ENCODE peak calls at places on chromosomes 1 and 21, in five cellular contexts. One of them, this sample, is unnamed.

GRCh38 chr1:40802078-40803075 is 18.8 kb downstream of the KCNQ4 start:
- DNase-seq in esophagus squamous epithelium: peak
- DNase-seq in coronary artery: peak
- DNase-seq in CD8-positive, alpha-beta T cell: peak
- DNase-seq in endothelial cell: peak
- DNase-seq in this sample: peak

GRCh38 chr1:1144122-1144842 is 28.4 kb upstream of the C1orf159 start:
- DNase-seq in coronary artery: no peak
- DNase-seq in endothelial cell: no peak
- DNase-seq in CD8-positive, alpha-beta T cell: peak
- DNase-seq in esophagus squamous epithelium: no peak
- DNase-seq in this sample: no peak

GRCh38 chr1:8059161-8059622 is 33.1 kb upstream of the ERRFI1 start:
- DNase-seq in endothelial cell: no peak
- DNase-seq in CD8-positive, alpha-beta T cell: no peak
- DNase-seq in coronary artery: peak
- DNase-seq in esophagus squamous epithelium: no peak
- DNase-seq in this sample: no peak

GRCh38 chr1:21126324-21126723 is 50.4 kb downstream of the EIF4G3 start:
- DNase-seq in esophagus squamous epithelium: no peak
- DNase-seq in CD8-positive, alpha-beta T cell: no peak
- DNase-seq in endothelial cell: no peak
- DNase-seq in coronary artery: no peak
- DNase-seq in this sample: no peak

GRCh38 chr1:223226271-223226670 is 83.2 kb upstream of the TLR5 start:
- DNase-seq in esophagus squamous epithelium: no peak
- DNase-seq in CD8-positive, alpha-beta T cell: no peak
- DNase-seq in endothelial cell: no peak
- DNase-seq in coronary artery: no peak
- DNase-seq in this sample: peak

GRCh38 chr1:110605901-110606783 is at the start of gene KCNA2:
- DNase-seq in esophagus squamous epithelium: no peak
- DNase-seq in coronary artery: no peak
- DNase-seq in endothelial cell: peak
- DNase-seq in CD8-positive, alpha-beta T cell: no peak
- DNase-seq in this sample: no peak

GRCh38 chr1:215637041-215637573 is 70.0 kb downstream of the KCTD3 start:
- DNase-seq in esophagus squamous epithelium: no peak
- DNase-seq in coronary artery: peak
- DNase-seq in CD8-positive, alpha-beta T cell: no peak
- DNase-seq in endothelial cell: no peak
- DNase-seq in this sample: no peak

GRCh38 chr1:14975119-14975518 is 178.4 kb upstream of the TMEM51 start:
- DNase-seq in coronary artery: no peak
- DNase-seq in endothelial cell: no peak
- DNase-seq in CD8-positive, alpha-beta T cell: no peak
- DNase-seq in esophagus squamous epithelium: no peak
- DNase-seq in this sample: no peak

GRCh38 chr21:30251781-30252180 is 31.0 kb downstream of the KRTAP24-1 start:
- DNase-seq in endothelial cell: no peak
- DNase-seq in coronary artery: no peak
- DNase-seq in CD8-positive, alpha-beta T cell: no peak
- DNase-seq in esophagus squamous epithelium: no peak
- DNase-seq in this sample: no peak

GRCh38 chr21:41895643-41896493 is 16.7 kb upstream of the PRDM15 start:
- DNase-seq in endothelial cell: no peak
- DNase-seq in esophagus squamous epithelium: no peak
- DNase-seq in CD8-positive, alpha-beta T cell: peak
- DNase-seq in coronary artery: no peak
- DNase-seq in this sample: no peak

GRCh38 chr1:243489164-243489527 is 233.3 kb downstream of the SDCCAG8 start:
- DNase-seq in coronary artery: no peak
- DNase-seq in CD8-positive, alpha-beta T cell: no peak
- DNase-seq in esophagus squamous epithelium: no peak
- DNase-seq in endothelial cell: no peak
- DNase-seq in this sample: no peak

GRCh38 chr1:41733021-41733420 is 185.7 kb downstream of the HIVEP3 start:
- DNase-seq in esophagus squamous epithelium: no peak
- DNase-seq in coronary artery: no peak
- DNase-seq in CD8-positive, alpha-beta T cell: no peak
- DNase-seq in endothelial cell: no peak
- DNase-seq in this sample: no peak

GRCh38 chr1:201686709-201687455 is 142.1 kb upstream of the IPO9 start:
- DNase-seq in coronary artery: no peak
- DNase-seq in CD8-positive, alpha-beta T cell: no peak
- DNase-seq in esophagus squamous epithelium: no peak
- DNase-seq in endothelial cell: no peak
- DNase-seq in this sample: no peak

GRCh38 chr1:64004451-64004850 is 199.0 kb upstream of the UBE2U start:
- DNase-seq in coronary artery: no peak
- DNase-seq in endothelial cell: no peak
- DNase-seq in CD8-positive, alpha-beta T cell: no peak
- DNase-seq in esophagus squamous epithelium: no peak
- DNase-seq in this sample: no peak

DNA sequence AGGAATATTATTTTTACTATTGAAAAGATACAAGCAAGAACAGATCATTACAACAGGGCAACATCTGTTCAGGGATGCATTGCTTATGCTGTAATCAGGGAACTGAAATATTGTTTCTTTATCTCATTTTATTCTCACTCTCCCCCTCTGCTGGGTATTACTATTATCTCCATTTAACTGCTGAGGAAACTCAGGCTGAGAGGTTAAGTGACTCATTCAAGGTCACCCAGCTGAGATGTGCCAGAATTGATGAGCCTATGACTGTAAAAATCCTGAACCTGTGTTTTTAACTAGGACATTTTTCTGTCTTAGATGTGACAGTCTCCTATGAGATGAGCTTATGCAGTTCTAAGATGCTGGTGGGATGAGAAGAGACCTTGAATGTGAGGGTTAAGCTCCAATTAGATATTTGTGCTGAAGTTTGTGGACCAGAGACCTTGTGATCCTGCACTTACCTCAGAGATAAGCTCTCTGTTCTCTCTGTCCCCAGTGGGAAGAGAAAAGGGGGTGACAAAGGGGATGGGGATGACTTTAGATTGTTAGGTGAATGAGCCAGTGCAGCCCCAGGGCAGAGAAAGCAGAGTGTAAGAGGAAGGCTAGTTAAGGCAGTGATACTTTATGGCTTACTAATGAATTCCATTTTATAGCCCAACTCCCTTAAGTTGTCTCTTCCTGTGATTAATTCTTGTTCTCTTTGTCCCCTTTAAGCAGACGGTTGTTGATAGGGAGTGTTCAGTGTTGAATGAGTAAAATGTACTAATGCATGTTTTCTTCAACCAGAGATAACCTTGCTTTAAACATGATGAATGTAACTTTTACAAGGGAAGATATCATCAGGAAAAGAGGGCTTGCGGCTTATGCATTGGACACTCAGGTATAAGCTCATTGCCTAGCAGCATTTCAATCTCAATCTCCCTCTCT is 111.4 kb downstream of the HLX start:
- DNase-seq in endothelial cell: no peak
- DNase-seq in esophagus squamous epithelium: no peak
- DNase-seq in coronary artery: no peak
- DNase-seq in CD8-positive, alpha-beta T cell: no peak
- DNase-seq in this sample: no peak
- TF ChIP-seq CTCF in endothelial cell: no peak
- TF ChIP-seq CTCF in esophagus squamous epithelium: no peak
- TF ChIP-seq CTCF in coronary artery: no peak
- TF ChIP-seq CTCF in CD8-positive, alpha-beta T cell: no peak
- TF ChIP-seq CTCF in this sample: no peak

GRCh38 chr21:45113543-45113942 is 39.2 kb downstream of the ADARB1 start:
- DNase-seq in endothelial cell: no peak
- DNase-seq in CD8-positive, alpha-beta T cell: no peak
- DNase-seq in esophagus squamous epithelium: no peak
- DNase-seq in coronary artery: no peak
- DNase-seq in this sample: no peak
- TF ChIP-seq CTCF in endothelial cell: no peak
- TF ChIP-seq CTCF in CD8-positive, alpha-beta T cell: no peak
- TF ChIP-seq CTCF in esophagus squamous epithelium: no peak
- TF ChIP-seq CTCF in coronary artery: no peak
- TF ChIP-seq CTCF in this sample: no peak

DNA sequence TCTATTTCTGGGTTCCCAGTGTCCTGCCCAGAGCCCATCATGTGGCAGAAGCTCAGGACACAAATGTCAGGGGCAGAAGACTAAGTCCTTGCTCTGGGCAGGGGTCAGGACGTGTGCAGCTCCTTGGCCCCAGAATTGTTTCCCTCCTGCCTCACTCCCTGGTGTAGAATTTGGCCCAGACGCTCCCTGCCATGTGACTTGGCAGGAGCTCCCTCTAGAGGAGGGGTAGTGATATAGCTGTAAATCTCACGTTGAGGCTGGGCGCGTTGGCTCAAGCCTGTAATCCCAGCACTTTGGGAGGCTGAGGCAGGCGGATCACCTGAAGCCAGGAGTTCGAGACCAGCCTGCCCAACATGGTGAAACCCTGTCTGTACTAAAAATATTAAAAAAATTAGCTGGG is 91.2 kb downstream of the UBIAD1 start:
- DNase-seq in CD8-positive, alpha-beta T cell: no peak
- DNase-seq in coronary artery: no peak
- DNase-seq in endothelial cell: no peak
- DNase-seq in esophagus squamous epithelium: no peak
- DNase-seq in this sample: no peak
- TF ChIP-seq CTCF in CD8-positive, alpha-beta T cell: no peak
- TF ChIP-seq CTCF in coronary artery: no peak
- TF ChIP-seq CTCF in endothelial cell: peak
- TF ChIP-seq CTCF in esophagus squamous epithelium: no peak
- TF ChIP-seq CTCF in this sample: peak

GRCh38 chr1:28208818-28209441 is 23.9 kb downstream of the DNAJC8 start:
- DNase-seq in CD8-positive, alpha-beta T cell: peak
- DNase-seq in endothelial cell: peak
- DNase-seq in esophagus squamous epithelium: no peak
- DNase-seq in coronary artery: no peak
- DNase-seq in this sample: no peak
- TF ChIP-seq CTCF in CD8-positive, alpha-beta T cell: peak
- TF ChIP-seq CTCF in endothelial cell: no peak
- TF ChIP-seq CTCF in esophagus squamous epithelium: peak
- TF ChIP-seq CTCF in coronary artery: peak
- TF ChIP-seq CTCF in this sample: peak

GRCh38 chr1:45411510-45411899 is 71.3 kb upstream of the MUTYH start:
- DNase-seq in coronary artery: no peak
- DNase-seq in esophagus squamous epithelium: no peak
- DNase-seq in CD8-positive, alpha-beta T cell: no peak
- DNase-seq in endothelial cell: no peak
- DNase-seq in this sample: no peak
- TF ChIP-seq CTCF in coronary artery: no peak
- TF ChIP-seq CTCF in esophagus squamous epithelium: no peak
- TF ChIP-seq CTCF in CD8-positive, alpha-beta T cell: no peak
- TF ChIP-seq CTCF in endothelial cell: no peak
- TF ChIP-seq CTCF in this sample: peak

This sample was measured in type B pancreatic cell.